ENCODE peak calls at places on chromosomes 16 and 17, in nine cellular contexts. T, Z, S, U, G, Y, O, V and W are unnamed samples.

GRCh38 chr17:8080799-8081219 is 6.7 kb downstream of the ALOX12B start:
- DNase-seq in U (no peak), V (no peak), S (no peak), O (no peak), Y (no peak), G (no peak), T (no peak), Z (no peak), W (no peak)

GRCh38 chr16:50837324-50837723 is 95.4 kb downstream of the CYLD start:
- DNase-seq in U (no peak), G (no peak), V (no peak), T (no peak), Y (no peak), S (no peak), Z (no peak), O (no peak), W (no peak)

GRCh38 chr17:8801135-8801840 is 2.1 kb upstream of the MFSD6L start:
- DNase-seq in G (no peak), T (no peak), S (no peak), Y (no peak), V (no peak), O (no peak), Z (no peak), U (no peak), W (no peak)

GRCh38 chr16:27801259-27801945 is 251.5 kb downstream of the KATNIP start:
- DNase-seq in O (no peak), S (no peak), Y (no peak), Z (peak), U (no peak), T (no peak), G (no peak), V (peak), W (no peak)

GRCh38 chr16:72009779-72010178 is 1.2 kb downstream of the DHODH start:
- DNase-seq in U (no peak), Y (no peak), V (no peak), Z (no peak), O (no peak), G (no peak), S (no peak), T (no peak), W (no peak)

GRCh38 chr17:39196820-39197331 is 593 bp downstream of the CACNB1 start:
- DNase-seq in U (peak), O (no peak), Z (no peak), V (peak), G (no peak), T (no peak), S (peak), Y (no peak), W (no peak)

GRCh38 chr16:22191966-22192260 is 14.2 kb upstream of the EEF2K start:
- DNase-seq in U (no peak), T (no peak), O (no peak), Y (peak), S (no peak), G (no peak), V (no peak), Z (no peak), W (no peak)

GRCh38 chr17:4956493-4957061 is 5.7 kb downstream of the ENO3 start:
- DNase-seq in G (peak), U (no peak), T (no peak), V (no peak), Z (no peak), O (no peak), S (no peak), Y (no peak), W (no peak)

GRCh38 chr17:8794636-8795035 is 4.5 kb downstream of the MFSD6L start:
- DNase-seq in S (no peak), G (no peak), O (no peak), T (no peak), V (no peak), Y (no peak), U (no peak), Z (peak), W (no peak)

GRCh38 chr17:4163951-4164350 is 21.0 kb downstream of the CYB5D2 start:
- DNase-seq in T (no peak), S (no peak), O (no peak), U (no peak), G (no peak), Z (peak), Y (no peak), V (peak), W (peak)

GRCh38 chr16:10619271-10619849 is 39.0 kb upstream of the EMP2 start:
- DNase-seq in O (no peak), Y (no peak), U (no peak), V (peak), G (peak), S (no peak), Z (no peak), T (no peak), W (no peak)

GRCh38 chr17:10368561-10368960 is 4.2 kb downstream of the MYH13 start:
- DNase-seq in V (no peak), G (no peak), S (no peak), Y (no peak), U (no peak), Z (no peak), T (no peak), O (no peak), W (no peak)

GRCh38 chr17:38917259-38917658 is 8.2 kb upstream of the LASP1NB start:
- DNase-seq in Y (no peak), O (no peak), V (no peak), G (no peak), Z (no peak), S (no peak), T (no peak), U (no peak), W (no peak)

GRCh38 chr16:49939495-49939894 is 83.6 kb upstream of the ZNF423 start:
- DNase-seq in G (no peak), V (no peak), U (no peak), S (no peak), O (no peak), Y (no peak), T (no peak), Z (no peak), W (no peak)

GRCh38 chr16:74909665-74910064 is 75.3 kb downstream of the WDR59 start:
- DNase-seq in V (no peak), O (no peak), S (no peak), G (no peak), Z (no peak), T (no peak), U (no peak), Y (no peak), W (no peak)

GRCh38 chr17:60139438-60140285 is 10.1 kb upstream of the CA4 start:
- DNase-seq in Z (peak), G (peak), V (peak), Y (peak), T (peak), O (peak), S (no peak), U (peak), W (no peak)

GRCh38 chr17:31323551-31323950 is 2.1 kb upstream of the EVI2A start:
- DNase-seq in O (no peak), T (no peak), S (no peak), Z (no peak), Y (no peak), V (no peak), G (no peak), U (no peak), W (no peak)

GRCh38 chr17:55177159-55177913 is 87.4 kb upstream of the HLF start:
- DNase-seq in U (no peak), T (peak), O (no peak), V (no peak), Z (peak), Y (no peak), S (no peak), G (no peak), W (no peak)

GRCh38 chr17:80452173-80452915 is 24.1 kb downstream of the NPTX1 start:
- DNase-seq in Y (no peak), O (no peak), T (no peak), U (no peak), G (no peak), V (no peak), Z (no peak), S (no peak), W (no peak)

GRCh38 chr17:8143581-8144400 is 8.4 kb downstream of the PER1 start:
- DNase-seq in T (no peak), Y (no peak), S (no peak), Z (no peak), O (no peak), G (no peak), V (no peak), U (no peak), W (no peak)

GRCh38 chr16:53666816-53667415 is 36.7 kb downstream of the RPGRIP1L start:
- DNase-seq in G (no peak), S (no peak), Y (no peak), U (no peak), T (no peak), O (no peak), Z (peak), V (peak), W (no peak)

GRCh38 chr17:16255481-16255901 is 38.5 kb downstream of the PIGL start:
- DNase-seq in Z (peak), Y (no peak), V (peak), G (no peak), T (peak), O (peak), U (no peak), S (no peak), W (no peak)

GRCh38 chr17:41073676-41074075 is 8.0 kb upstream of the KRTAP2-4 start:
- DNase-seq in S (no peak), G (no peak), Y (no peak), O (no peak), Z (no peak), U (no peak), V (no peak), T (no peak), W (no peak)

GRCh38 chr17:79132271-79133064 is 57.8 kb downstream of the ENGASE start:
- DNase-seq in Y (no peak), O (no peak), U (no peak), T (no peak), G (no peak), S (no peak), V (no peak), Z (no peak), W (no peak)

GRCh38 chr17:35238817-35239216 is 4.1 kb upstream of the SLFN5 start:
- DNase-seq in S (no peak), V (peak), Y (no peak), T (no peak), G (no peak), U (no peak), Z (peak), O (no peak), W (no peak)

GRCh38 chr16:56517206-56517605 is 2.6 kb downstream of the BBS2 start:
- DNase-seq in U (no peak), O (no peak), T (no peak), S (no peak), G (no peak), Z (no peak), V (no peak), Y (no peak), W (no peak)

GRCh38 chr17:43840814-43841213 is 6.2 kb upstream of the CD300LG start:
- DNase-seq in V (no peak), S (peak), G (no peak), U (peak), Y (peak), Z (peak), O (no peak), T (peak), W (no peak)

GRCh38 chr16:29708917-29709600 is 30.1 kb downstream of the QPRT start:
- DNase-seq in T (no peak), G (no peak), Z (no peak), O (no peak), S (no peak), V (no peak), U (no peak), Y (no peak), W (no peak)

GRCh38 chr17:8122391-8122922 is 1.4 kb downstream of the HES7 start:
- DNase-seq in S (peak), T (peak), O (no peak), G (no peak), Y (no peak), Z (peak), V (no peak), U (no peak), W (no peak)

GRCh38 chr17:15414502-15415348 is 52.7 kb downstream of the CDRT4 start:
- DNase-seq in S (no peak), Y (no peak), G (no peak), O (no peak), U (no peak), Z (no peak), T (no peak), V (no peak), W (no peak)

GRCh38 chr17:27496501-27496943 is 40.3 kb downstream of the KSR1 start:
- DNase-seq in T (no peak), V (no peak), S (no peak), U (no peak), Y (no peak), O (no peak), Z (no peak), G (no peak), W (no peak)